ENCODE peak calls at places on chromosome 17, in seven cellular contexts. Q is SJSA1, T is A549, R is ovary, B is Peyer's patch, N is GM23248, D is tibial artery. H is an unnamed sample. For H3K9me3, the result is how much of the 10 kb centered on the place peaks cover.

GRCh38 chr17:42406602-42407288 is 16.3 kb downstream of the CAVIN1 start:
- DNase-seq in Q (no peak), T (no peak), R (no peak), B (no peak), N (peak), D (no peak), H (no peak)

GRCh38 chr17:33142703-33143299 is 150.3 kb downstream of the ASIC2 start:
- DNase-seq in Q (no peak), T (peak), R (no peak), B (no peak), N (peak), D (no peak), H (peak)

GRCh38 chr17:4901648-4902344 is 1.1 kb downstream of the CHRNE start:
- DNase-seq in Q (no peak), T (no peak), R (peak), B (no peak), N (no peak), D (no peak), H (peak)

GRCh38 chr17:38602862-38603785 is 2.6 kb downstream of the SRCIN1 start:
- DNase-seq in Q (no peak), T (no peak), R (no peak), B (no peak), N (no peak), D (no peak), H (no peak)

GRCh38 chr17:44109312-44109630 is 14.2 kb downstream of the HDAC5 start:
- DNase-seq in Q (no peak), T (no peak), R (no peak), B (no peak), N (no peak), D (no peak), H (no peak)

GRCh38 chr17:57516290-57517215 is 228.5 kb downstream of the CCDC182 start:
- DNase-seq in Q (no peak), T (no peak), R (no peak), B (no peak), N (no peak), D (no peak), H (no peak)

GRCh38 chr17:51121620-51122472 is 1.2 kb upstream of the SPAG9 start:
- DNase-seq in Q (peak), T (peak), R (peak), B (peak), N (peak), D (peak), H (peak)

GRCh38 chr17:58565389-58566311 is 51.2 kb upstream of the MTMR4 start:
- DNase-seq in Q (no peak), T (no peak), R (no peak), B (no peak), N (no peak), D (no peak), H (no peak)

GRCh38 chr17:44903012-44903685 is 3.9 kb upstream of the EFTUD2 start:
- DNase-seq in Q (no peak), T (no peak), R (no peak), B (peak), N (no peak), D (peak), H (no peak)

GRCh38 chr17:29108806-29109476 is 66.0 kb downstream of the PIPOX start:
- DNase-seq in Q (no peak), T (no peak), R (no peak), B (no peak), N (no peak), D (no peak), H (no peak)

GRCh38 chr17:34619687-34620217 is 40.4 kb downstream of the TMEM132E start:
- DNase-seq in Q (no peak), T (no peak), R (no peak), B (no peak), N (no peak), D (no peak), H (no peak)

GRCh38 chr17:7114875-7115614 is 423 bp upstream of the ASGR2 start:
- DNase-seq in Q (no peak), T (no peak), R (no peak), B (peak), N (no peak), D (no peak), H (no peak)

GRCh38 chr17:73616120-73616872 is 27.9 kb downstream of the SDK2 start:
- DNase-seq in Q (no peak), T (no peak), R (no peak), B (no peak), N (no peak), D (no peak), H (no peak)

GRCh38 chr17:28216528-28216927 is 102.5 kb upstream of the TMEM97 start:
- DNase-seq in Q (no peak), T (peak), R (no peak), B (no peak), N (peak), D (no peak), H (no peak)

GRCh38 chr17:36600936-36601302 is 464 bp upstream of the MRM1 start:
- DNase-seq in Q (no peak), T (peak), R (peak), B (no peak), N (peak), D (no peak), H (no peak)

DNA sequence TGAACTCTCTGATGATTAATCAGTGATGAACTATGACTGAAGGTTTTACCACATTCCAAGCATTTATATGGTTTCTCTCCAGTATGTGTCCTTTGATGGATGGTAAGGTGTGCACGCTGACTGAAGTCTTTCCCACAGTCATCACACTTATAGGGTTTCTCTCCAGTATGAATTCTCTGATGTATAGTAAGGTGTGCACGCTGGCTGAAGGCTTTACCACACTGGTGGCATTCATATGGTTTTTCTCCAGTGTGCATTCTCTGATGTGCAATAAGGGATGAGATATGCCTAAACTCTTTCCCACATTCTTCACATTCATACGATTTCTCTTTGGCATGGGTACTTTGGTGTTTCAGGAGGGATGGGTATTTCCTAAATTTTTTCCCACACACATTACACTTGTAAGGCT is 16.4 kb downstream of the ZNF287 start:
- DNase-seq in Q (no peak), T (peak), R (no peak), B (no peak), N (no peak), D (no peak), H (no peak)
- H3K9me3 ChIP-seq in Q (under half), T (half or more), R (under half), B (half or more), N (under half), D (half or more), H (half or more)

DNA sequence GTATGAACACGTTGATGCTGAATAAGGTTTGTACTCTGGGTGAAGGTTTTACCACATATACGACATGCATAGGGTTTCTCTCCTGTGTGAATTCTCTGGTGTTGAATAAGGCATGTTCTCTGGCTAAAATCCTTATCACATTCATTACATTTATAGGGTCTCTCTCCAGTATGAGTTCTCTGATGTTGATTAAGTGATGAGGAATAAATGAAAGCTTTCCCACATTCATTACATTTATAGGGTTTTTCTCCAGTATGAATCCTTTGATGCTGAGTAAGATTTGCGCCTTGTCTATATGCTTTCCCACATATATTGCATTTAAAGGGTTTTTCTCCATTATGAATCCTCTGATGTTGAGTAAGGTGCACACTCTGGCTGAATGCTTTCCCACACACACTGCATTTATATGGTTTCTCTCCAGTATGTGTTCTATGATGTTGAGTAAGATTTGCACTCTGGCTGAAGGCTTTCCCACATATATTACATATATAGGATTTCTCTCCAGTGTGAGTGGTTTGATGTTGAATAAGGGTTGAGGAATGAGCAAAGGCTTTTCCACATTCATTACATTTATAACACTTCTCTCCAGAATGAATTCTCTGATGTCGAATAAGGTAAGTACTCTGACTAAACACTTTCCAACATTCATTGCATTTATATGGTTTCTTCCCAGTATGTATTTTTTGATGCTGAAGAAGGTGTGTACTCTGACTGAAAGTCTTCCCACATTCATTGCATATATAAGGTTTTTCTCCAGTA is 16.9 kb downstream of the ZNF287 start:
- DNase-seq in Q (no peak), T (peak), R (no peak), B (no peak), N (no peak), D (no peak), H (no peak)
- H3K9me3 ChIP-seq in Q (under half), T (half or more), R (under half), B (half or more), N (under half), D (half or more), H (half or more)

GRCh38 chr17:78822552-78822951 is 18.1 kb downstream of the USP36 start:
- DNase-seq in Q (no peak), T (no peak), R (no peak), B (no peak), N (peak), D (no peak), H (no peak)

GRCh38 chr17:78820122-78820792 is 20.4 kb downstream of the USP36 start:
- DNase-seq in Q (no peak), T (no peak), R (no peak), B (no peak), N (no peak), D (no peak), H (no peak)

GRCh38 chr17:78819402-78819801 is 21.2 kb downstream of the USP36 start:
- DNase-seq in Q (no peak), T (no peak), R (no peak), B (no peak), N (no peak), D (no peak), H (no peak)

GRCh38 chr17:78821961-78822360 is 18.7 kb downstream of the USP36 start:
- DNase-seq in Q (no peak), T (no peak), R (no peak), B (no peak), N (peak), D (no peak), H (no peak)

GRCh38 chr17:78820841-78821240 is 19.8 kb downstream of the USP36 start:
- DNase-seq in Q (no peak), T (no peak), R (no peak), B (no peak), N (no peak), D (no peak), H (no peak)
- H3K9me3 ChIP-seq in Q (under half), T (under half), R (under half), B (under half), N (under half), D (under half), H (under half)

GRCh38 chr17:26809033-26809432 is 484.9 kb upstream of the WSB1 start:
- DNase-seq in Q (no peak), T (no peak), R (no peak), B (no peak), N (no peak), D (no peak), H (no peak)

DNA sequence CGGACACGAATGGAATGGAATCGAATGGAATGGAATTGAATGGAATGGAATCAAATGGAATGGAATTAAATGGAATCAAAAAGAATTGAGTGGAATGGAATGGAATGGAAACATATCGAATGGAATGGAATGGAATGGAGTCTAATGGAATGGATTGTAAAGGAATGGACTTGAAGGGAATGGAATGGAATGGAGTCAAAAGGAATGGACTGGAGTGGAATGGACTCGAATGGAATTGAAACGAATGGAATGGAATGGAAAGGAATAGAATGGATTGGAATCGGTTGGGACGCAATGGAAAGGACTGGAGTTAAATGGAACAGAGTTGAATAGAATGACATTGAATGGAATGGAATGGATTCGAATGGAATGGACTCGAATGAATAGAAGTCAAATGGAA is 486.9 kb upstream of the WSB1 start:
- DNase-seq in Q (no peak), T (no peak), R (no peak), B (no peak), N (no peak), D (no peak), H (no peak)
- H3K9me3 ChIP-seq in Q (under half), T (under half), R (under half), B (under half), N (under half), D (under half), H (under half)

GRCh38 chr17:40760105-40761016 is 5.2 kb upstream of the KRT25 start:
- DNase-seq in Q (no peak), T (no peak), R (no peak), B (no peak), N (no peak), D (no peak), H (no peak)

GRCh38 chr17:40765657-40766056 is 6.3 kb downstream of the KRT26 start:
- DNase-seq in Q (no peak), T (no peak), R (no peak), B (no peak), N (no peak), D (no peak), H (no peak)

GRCh38 chr17:40763752-40764151 is 8.2 kb downstream of the KRT26 start:
- DNase-seq in Q (no peak), T (no peak), R (no peak), B (no peak), N (no peak), D (no peak), H (no peak)
- H3K9me3 ChIP-seq in Q (under half), T (half or more), R (under half), B (under half), N (under half), D (under half), H (under half)

GRCh38 chr17:76427457-76428231 is 25.3 kb downstream of the UBE2O start:
- DNase-seq in Q (peak), T (no peak), R (no peak), B (no peak), N (peak), D (peak), H (no peak)
- H3K9me3 ChIP-seq in Q (under half), T (under half), R (under half), B (under half), N (under half), D (under half), H (under half)

H was measured in adrenal gland.